ENCODE peak calls at places on chromosome 6, in nine cellular contexts. S is activated CD4-positive, CD25-positive, alpha-beta regulatory T cell; A is stimulated activated naive CD8-positive, alpha-beta T cell treated with anti-CD3 and anti-CD28 coated beads, Interleukin-15, amount 100 ng/mL, for 72 hours; K is 8988T; W is Caco-2; T is dermis microvascular lymphatic vessel endothelial cell; Q is fibroblast of mammary gland; F is osteocyte; V is sciatic nerve. M is an unnamed sample.

GRCh38 chr6:61940919-61941318 is 345.1 kb downstream of the KHDRBS2 start:
- DNase-seq in S (no peak), A (no peak), K (no peak), W (no peak), T (no peak), Q (no peak), F (no peak), V (no peak), M (no peak)

GRCh38 chr6:30287139-30287538 is 39.6 kb upstream of the TRIM39 start:
- DNase-seq in S (no peak), A (no peak), K (no peak), W (no peak), T (no peak), Q (no peak), F (no peak), V (no peak), M (no peak)

GRCh38 chr6:159013229-159013628 is 13.2 kb upstream of the RSPH3 start:
- DNase-seq in S (no peak), A (no peak), K (no peak), W (no peak), T (no peak), Q (peak; percentile 67), F (no peak), V (no peak), M (no peak)

GRCh38 chr6:54621285-54621684 is 225.3 kb upstream of the FAM83B start:
- DNase-seq in S (no peak), A (no peak), K (no peak), W (no peak), T (no peak), Q (no peak), F (no peak), V (no peak), M (no peak)

GRCh38 chr6:35602133-35602946 is 86.4 kb downstream of the FKBP5 start:
- DNase-seq in S (no peak), A (no peak), K (no peak), W (no peak), T (peak; percentile 15), Q (peak; percentile 87), F (no peak), V (no peak), M (no peak)

GRCh38 chr6:89989742-89990141 is 95.5 kb downstream of the GJA10 start:
- DNase-seq in S (no peak), A (no peak), K (no peak), W (no peak), T (no peak), Q (peak; percentile 66), F (no peak), V (no peak), M (no peak)

GRCh38 chr6:106736502-106736901 is 107.1 kb downstream of the QRSL1 start:
- DNase-seq in S (no peak), A (no peak), K (no peak), W (no peak), T (no peak), Q (no peak), F (no peak), V (no peak), M (no peak)

GRCh38 chr6:10014561-10014960 is 400.3 kb downstream of the TFAP2A start:
- DNase-seq in S (no peak), A (no peak), K (no peak), W (no peak), T (no peak), Q (no peak), F (no peak), V (no peak), M (no peak)

GRCh38 chr6:37048851-37049734 is 43.6 kb downstream of the FGD2 start:
- DNase-seq in S (peak; percentile 14), A (peak; percentile 85), K (no peak), W (no peak), T (peak; percentile 14), Q (peak; percentile 90), F (no peak), V (no peak), M (no peak)

GRCh38 chr6:43221046-43221773 is 8.1 kb downstream of the DNPH1 start:
- DNase-seq in S (no peak), A (no peak), K (no peak), W (no peak), T (no peak), Q (no peak), F (no peak), V (no peak), M (no peak)

GRCh38 chr6:11366183-11366933 is 133.9 kb upstream of the NEDD9 start:
- DNase-seq in S (peak; percentile 18), A (peak; percentile 73), K (no peak), W (no peak), T (no peak), Q (no peak), F (no peak), V (no peak), M (no peak)

GRCh38 chr6:44742201-44742600 is 354.7 kb downstream of the CDC5L start:
- DNase-seq in S (no peak), A (no peak), K (no peak), W (no peak), T (no peak), Q (no peak), F (no peak), V (no peak), M (no peak)